ENCODE peak calls at places on chromosomes 16 and 17, in eight cellular contexts. M, T, K, Q, X, O, L and H are unnamed samples.

GRCh38 chr17:55540414-55541091 is 29.3 kb upstream of the SMIM36 start:
- DNase-seq in T (no peak), Q (no peak), M (peak; percentile 32), K (no peak), L (no peak), O (peak; percentile 13), X (no peak), H (no peak)

GRCh38 chr17:3804503-3804931 is 3.5 kb upstream of the ITGAE start:
- DNase-seq in T (peak; percentile 42), L (no peak), O (peak; percentile 49), X (no peak), Q (no peak), K (no peak), M (no peak), H (no peak)

GRCh38 chr17:41710472-41711090 is 1.6 kb upstream of the GAST start:
- DNase-seq in K (peak; percentile 27), X (no peak), T (no peak), L (no peak), O (peak; percentile 44), M (no peak), Q (no peak), H (no peak)

GRCh38 chr16:84975522-84975921 is 35.8 kb downstream of the ZDHHC7 start:
- DNase-seq in M (no peak), O (no peak), X (no peak), T (no peak), Q (no peak), K (no peak), L (no peak), H (no peak)

GRCh38 chr17:45848868-45849535 is 4.3 kb downstream of the SPPL2C start:
- DNase-seq in L (no peak), M (no peak), O (no peak), T (no peak), K (peak; percentile 85), X (no peak), Q (no peak), H (no peak)

GRCh38 chr16:22300427-22301071 is 3.3 kb downstream of the POLR3E start:
- DNase-seq in L (no peak), X (no peak), K (peak; percentile 72), M (peak; percentile 65), T (peak; percentile 51), Q (no peak), O (peak; percentile 53), H (no peak)

GRCh38 chr16:1781758-1782407 is 488 bp downstream of the SPSB3 start:
- DNase-seq in K (no peak), O (peak; percentile 22), T (peak; percentile 39), L (no peak), X (no peak), M (peak; percentile 56), Q (no peak), H (no peak)

GRCh38 chr16:78640886-78641285 is 541.4 kb downstream of the WWOX start:
- DNase-seq in L (no peak), M (no peak), X (no peak), O (no peak), K (no peak), Q (no peak), T (no peak), H (no peak)

GRCh38 chr17:79788455-79788854 is 8.4 kb downstream of the CBX8 start:
- DNase-seq in K (no peak), Q (no peak), L (no peak), X (no peak), O (no peak), M (no peak), T (no peak), H (no peak)

GRCh38 chr17:3852561-3852960 is 6.5 kb upstream of the NCBP3 start:
- DNase-seq in O (no peak), L (no peak), M (no peak), T (no peak), X (no peak), K (no peak), Q (no peak), H (no peak)

GRCh38 chr17:70329751-70330150 is 160.4 kb downstream of the KCNJ2 start:
- DNase-seq in L (no peak), K (no peak), O (no peak), T (no peak), X (no peak), M (no peak), Q (no peak), H (no peak)

GRCh38 chr17:76384222-76384986 is at the start of gene SPHK1:
- DNase-seq in M (peak; percentile 61), O (peak; percentile 90), L (peak; percentile 44), Q (no peak), T (peak; percentile 80), K (no peak), X (peak; percentile 34), H (peak; percentile 49)

GRCh38 chr16:75026892-75027391 is 28.1 kb downstream of the ZNRF1 start:
- DNase-seq in Q (no peak), T (no peak), O (no peak), L (no peak), K (no peak), X (no peak), M (no peak), H (no peak)

GRCh38 chr16:23145608-23146007 is 3.6 kb downstream of the USP31 start:
- DNase-seq in K (no peak), Q (no peak), M (no peak), O (peak; percentile 80), T (no peak), X (no peak), L (no peak), H (no peak)

GRCh38 chr17:76561799-76562268 is 22.0 kb downstream of the PRCD start:
- DNase-seq in M (no peak), O (peak; percentile 87), L (no peak), T (no peak), X (no peak), Q (no peak), K (no peak), H (no peak)

GRCh38 chr16:80824623-80825364 is 20.4 kb upstream of the CDYL2 start:
- DNase-seq in O (peak; percentile 41), X (no peak), M (peak; percentile 72), T (peak; percentile 32), K (no peak), Q (no peak), L (no peak), H (peak; percentile 13)

GRCh38 chr17:2964028-2964356 is 99.4 kb downstream of the OR1D5 start:
- DNase-seq in L (no peak), M (no peak), K (no peak), T (no peak), O (no peak), Q (no peak), X (no peak), H (no peak)

GRCh38 chr16:29699324-29700219 is 20.6 kb downstream of the QPRT start:
- DNase-seq in K (no peak), T (no peak), O (no peak), X (no peak), M (no peak), Q (no peak), L (no peak), H (no peak)

GRCh38 chr17:44108440-44109311 is 14.8 kb downstream of the HDAC5 start:
- DNase-seq in Q (no peak), X (no peak), L (no peak), K (no peak), T (no peak), M (no peak), O (peak; percentile 99), H (no peak)

GRCh38 chr17:7045492-7046126 is 1.7 kb upstream of the SLC16A11 start:
- DNase-seq in T (no peak), O (peak; percentile 73), Q (no peak), X (no peak), L (no peak), M (peak; percentile 76), K (no peak), H (no peak)

GRCh38 chr16:27746076-27746855 is 196.3 kb downstream of the KATNIP start:
- DNase-seq in M (no peak), L (no peak), Q (no peak), T (no peak), O (no peak), K (no peak), X (no peak), H (no peak)

GRCh38 chr17:77487211-77487629 is 346.5 kb downstream of the SEC14L1 start:
- DNase-seq in L (no peak), Q (no peak), K (no peak), X (no peak), O (no peak), T (no peak), M (no peak), H (no peak)

GRCh38 chr16:1028524-1029258 is 43.9 kb upstream of the SSTR5 start:
- DNase-seq in K (no peak), M (no peak), T (no peak), X (no peak), O (no peak), Q (no peak), L (no peak), H (no peak)

GRCh38 chr16:87576191-87576590 is 26.1 kb upstream of the JPH3 start:
- DNase-seq in L (no peak), X (no peak), T (no peak), K (no peak), M (no peak), O (no peak), Q (no peak), H (no peak)

GRCh38 chr16:24853830-24854229 is 8.1 kb downstream of the SLC5A11 start:
- DNase-seq in K (peak; percentile 82), X (no peak), Q (no peak), M (peak; percentile 34), L (no peak), T (no peak), O (peak; percentile 80), H (no peak)

GRCh38 chr16:82867425-82867824 is 240.7 kb downstream of the CDH13 start:
- DNase-seq in L (no peak), K (no peak), T (no peak), X (no peak), O (peak; percentile 51), Q (no peak), M (no peak), H (no peak)

GRCh38 chr16:22813223-22813945 is 578 bp upstream of the HS3ST2 start:
- DNase-seq in M (no peak), O (peak; percentile 30), K (peak; percentile 28), T (peak; percentile 51), X (no peak), Q (no peak), L (peak; percentile 89), H (no peak)